ENCODE peak calls at places on chromosome 13, in six cellular contexts. B is psoas muscle, G is natural killer cell, X is amniotic epithelial cell, Z is pons, Q is heart left ventricle. Y is an unnamed sample.

GRCh38 chr13:49265822-49266221 is 18.1 kb downstream of the CDADC1 start:
- DNase-seq in B (no peak), G (no peak), X (peak; percentile 74), Z (no peak), Q (no peak), Y (no peak)

GRCh38 chr13:99150575-99151370 is 49.9 kb upstream of the UBAC2 start:
- DNase-seq in B (no peak), G (no peak), X (peak; percentile 49), Z (no peak), Q (no peak), Y (peak; percentile 93)

GRCh38 chr13:41552031-41552430 is 94.7 kb downstream of the RGCC start:
- DNase-seq in B (no peak), G (no peak), X (no peak), Z (no peak), Q (no peak), Y (no peak)

GRCh38 chr13:107866666-107867623 is 348.4 kb downstream of the LIG4 start:
- DNase-seq in B (no peak), G (no peak), X (peak; percentile 41), Z (peak; percentile 9), Q (no peak), Y (peak; percentile 71)

GRCh38 chr13:106117035-106117434 is 418.4 kb downstream of the EFNB2 start:
- DNase-seq in B (no peak), G (no peak), X (no peak), Z (no peak), Q (no peak), Y (no peak)

GRCh38 chr13:66313408-66313807 is 916.7 kb downstream of the PCDH9 start:
- DNase-seq in B (no peak), G (no peak), X (peak; percentile 15), Z (no peak), Q (no peak), Y (no peak)

GRCh38 chr13:37097008-37097579 is 8.4 kb downstream of the CSNK1A1L start:
- DNase-seq in B (no peak), G (no peak), X (peak; percentile 52), Z (no peak), Q (no peak), Y (no peak)

GRCh38 chr13:22648325-22648758 is 532.4 kb upstream of the SGCG start:
- DNase-seq in B (no peak), G (no peak), X (no peak), Z (no peak), Q (no peak), Y (no peak)

GRCh38 chr13:21086929-21087328 is 25.5 kb upstream of the LATS2 start:
- DNase-seq in B (no peak), G (no peak), X (no peak), Z (no peak), Q (no peak), Y (no peak)

GRCh38 chr13:33433316-33433715 is 147.8 kb upstream of the STARD13 start:
- DNase-seq in B (no peak), G (no peak), X (no peak), Z (no peak), Q (no peak), Y (no peak)

GRCh38 chr13:34044660-34045080 is 226.7 kb downstream of the RFC3 start:
- DNase-seq in B (no peak), G (no peak), X (peak; percentile 81), Z (no peak), Q (no peak), Y (peak; percentile 71)

GRCh38 chr13:98771838-98772611 is 19.6 kb upstream of the SLC15A1 start:
- DNase-seq in B (no peak), G (no peak), X (no peak), Z (no peak), Q (no peak), Y (no peak)

GRCh38 chr13:76418404-76418803 is 467.8 kb downstream of the KCTD12 start:
- DNase-seq in B (no peak), G (no peak), X (peak; percentile 20), Z (no peak), Q (no peak), Y (no peak)